ENCODE peak calls at places on chromosome 12, in four cellular contexts. W, E, F and I are unnamed samples.

GRCh38 chr12:71029302-71029701 is 108.8 kb upstream of the PTPRR start:
- DNase-seq in W (no peak), F (no peak), E (no peak), I (no peak)

GRCh38 chr12:16681196-16681595 is 75.2 kb upstream of the LMO3 start:
- DNase-seq in W (no peak), F (no peak), E (no peak), I (no peak)

GRCh38 chr12:21992823-21993222 is 51.6 kb upstream of the ABCC9 start:
- DNase-seq in E (no peak), W (no peak), F (no peak), I (no peak)

GRCh38 chr12:57552692-57553321 is 3.0 kb downstream of the KIF5A start:
- DNase-seq in W (no peak), E (no peak), F (no peak), I (no peak)

GRCh38 chr12:40693503-40693863 is 1.2 kb downstream of the CNTN1 start:
- DNase-seq in E (peak; percentile 55), F (peak; percentile 32), W (no peak), I (peak; percentile 46)

GRCh38 chr12:103956515-103957027 is 9.1 kb upstream of the TDG start:
- DNase-seq in E (no peak), W (no peak), F (no peak), I (no peak)

GRCh38 chr12:22543246-22544037 is 900 bp downstream of the C2CD5 start:
- DNase-seq in W (peak; percentile 48), F (peak; percentile 53), E (no peak), I (peak; percentile 55)

GRCh38 chr12:49662998-49663843 is 39.9 kb downstream of the PRPF40B start:
- DNase-seq in W (peak; percentile 80), E (peak; percentile 95), F (peak; percentile 46), I (peak; percentile 61)

GRCh38 chr12:65853489-65854157 is 29.3 kb downstream of the HMGA2 start:
- DNase-seq in W (no peak), E (no peak), F (no peak), I (no peak)

GRCh38 chr12:89479982-89480381 is 44.6 kb downstream of the GALNT4 start:
- DNase-seq in F (no peak), E (no peak), W (no peak), I (peak; percentile 31)

GRCh38 chr12:40921563-40922163 is 229.4 kb downstream of the CNTN1 start:
- DNase-seq in F (no peak), E (peak; percentile 49), W (no peak), I (peak; percentile 39)

GRCh38 chr12:70920251-70920851 is at the start of gene PTPRR:
- DNase-seq in F (no peak), E (peak; percentile 20), W (no peak), I (no peak)

GRCh38 chr12:2627343-2628191 is 167.2 kb upstream of the FKBP4 start:
- DNase-seq in F (no peak), E (no peak), W (no peak), I (no peak)

DNA sequence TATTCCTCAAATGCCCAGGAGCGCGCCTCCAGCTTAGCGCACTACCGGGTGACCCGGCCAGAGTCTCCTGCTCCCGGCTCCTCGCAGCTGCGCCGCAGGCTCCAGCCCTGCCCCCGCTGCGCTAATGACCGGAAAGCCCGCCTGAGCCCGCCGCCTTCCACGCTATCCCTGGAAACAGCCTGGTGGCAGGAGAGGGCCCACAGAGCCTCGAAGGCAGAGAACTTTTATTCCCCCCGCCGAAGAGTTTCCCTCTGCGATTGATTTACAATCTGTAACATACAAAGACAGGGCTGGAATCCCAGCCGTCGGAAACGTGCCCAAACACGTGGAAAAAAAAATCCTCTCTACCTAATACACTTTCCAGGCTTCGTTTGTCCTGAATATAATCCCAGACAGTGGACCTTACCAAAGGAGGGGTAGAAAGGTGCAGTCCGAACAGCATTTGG is 1.5 kb downstream of the COL2A1 start:
- DNase-seq in F (peak; percentile 6), W (no peak), E (no peak), I (peak; percentile 40)
- H3K4me3 ChIP-seq in F (no peak overlapping the region), W (peak overlapping the region; percentile 70), E (peak overlapping the region; percentile 46), I (no peak overlapping the region)

DNA sequence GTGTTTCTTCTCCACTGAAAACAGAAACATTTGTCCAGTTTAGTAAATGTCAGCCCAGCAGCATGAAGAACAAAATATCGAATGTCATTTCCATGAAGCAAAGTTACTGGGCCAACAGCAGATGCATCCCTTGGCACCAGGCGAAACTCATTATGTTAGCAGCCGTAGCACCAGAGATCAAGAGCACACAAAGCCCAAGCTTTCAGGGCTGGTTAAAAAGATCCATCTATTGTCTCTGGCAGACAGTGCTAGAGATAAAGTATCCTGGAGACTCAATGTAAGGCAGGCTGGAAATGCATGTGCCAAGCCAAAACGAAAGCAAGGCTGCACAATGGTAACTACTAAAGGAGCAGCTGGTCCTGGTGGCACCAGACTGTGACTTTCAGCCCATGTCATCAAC is 120.3 kb upstream of the PLEKHG7 start:
- DNase-seq in W (no peak), F (no peak), E (no peak), I (no peak)
- H3K4me3 ChIP-seq in W (no peak overlapping the region), F (no peak overlapping the region), E (no peak overlapping the region), I (no peak overlapping the region)

DNA sequence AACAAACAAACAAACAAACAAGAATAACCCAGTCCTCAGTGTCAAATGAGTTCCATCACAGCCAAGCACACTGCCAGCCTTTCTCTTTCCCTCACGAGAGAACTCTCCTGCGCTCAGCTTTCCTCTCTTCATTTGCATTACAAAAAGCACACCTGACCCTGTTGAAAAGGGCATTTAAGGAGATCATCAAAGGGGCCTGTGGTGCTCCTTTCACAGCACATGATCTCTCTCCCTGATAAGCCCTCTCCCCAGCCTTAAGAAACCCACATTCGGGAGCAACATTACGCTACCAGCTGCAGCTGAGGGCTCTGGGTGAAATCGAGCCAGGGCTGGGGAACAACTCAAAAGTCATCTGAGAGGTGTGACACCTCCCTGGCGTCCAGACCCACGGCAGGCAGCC is 165.6 kb upstream of the TMCC3 start:
- DNase-seq in W (no peak), F (no peak), E (no peak), I (no peak)
- H3K4me3 ChIP-seq in W (no peak overlapping the region), F (no peak overlapping the region), E (no peak overlapping the region), I (no peak overlapping the region)

DNA sequence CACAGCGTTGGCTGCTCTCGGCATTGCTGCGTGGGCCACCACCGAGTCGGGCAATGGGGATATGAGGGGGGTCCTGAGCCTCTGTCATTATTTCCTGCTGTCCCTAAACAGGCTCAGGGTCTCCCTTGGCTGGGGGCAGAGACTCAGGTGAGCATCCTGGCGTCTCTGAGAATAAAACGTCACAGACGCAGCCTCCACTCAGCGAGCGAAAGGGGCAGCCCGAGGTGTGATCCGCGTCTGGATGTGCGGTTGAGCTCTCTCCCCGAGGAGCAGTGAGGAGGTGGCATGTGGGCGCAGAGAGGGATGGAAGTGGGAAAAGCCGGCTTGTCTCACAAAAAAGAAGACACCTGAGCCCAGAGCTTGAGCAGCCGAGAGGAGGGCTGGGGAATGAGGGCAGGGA is 62.6 kb downstream of the GALNT9 start:
- DNase-seq in W (no peak), F (no peak), E (no peak), I (no peak)
- H3K4me3 ChIP-seq in W (no peak overlapping the region), F (no peak overlapping the region), E (no peak overlapping the region), I (no peak overlapping the region)